ENCODE peak calls at places on chromosomes 7 and 10, in seven cellular contexts. W is ovary, P is HEK293T, E is occipital lobe, A is stomach, Y is psoas muscle, L is T-helper 2 cell. Z is an unnamed sample.

GRCh38 chr10:27558612-27559020 is 54.5 kb downstream of the RAB18 start:
- DNase-seq in W (peak), P (peak), E (peak), A (peak), Y (no peak), L (no peak), Z (peak)

GRCh38 chr10:60967260-60967659 is 23.3 kb upstream of the RHOBTB1 start:
- DNase-seq in W (no peak), P (no peak), E (no peak), A (no peak), Y (no peak), L (no peak), Z (no peak)

GRCh38 chr7:157864911-157865310 is 528.1 kb downstream of the DNAJB6 start:
- DNase-seq in W (no peak), P (no peak), E (no peak), A (no peak), Y (no peak), L (no peak), Z (no peak)

GRCh38 chr7:158975526-158976467 is 119.4 kb downstream of the DYNC2I1 start:
- DNase-seq in W (no peak), P (no peak), E (no peak), A (no peak), Y (no peak), L (no peak), Z (no peak)

GRCh38 chr10:62224606-62225005 is 44.0 kb downstream of the RTKN2 start:
- DNase-seq in W (no peak), P (no peak), E (no peak), A (no peak), Y (no peak), L (no peak), Z (peak)

GRCh38 chr10:42954776-42955492 is 121.9 kb upstream of the RET start:
- DNase-seq in W (no peak), P (no peak), E (no peak), A (peak), Y (peak), L (no peak), Z (no peak)

GRCh38 chr7:80131675-80132435 is 2.8 kb upstream of the GNAI1 start:
- DNase-seq in W (no peak), P (no peak), E (no peak), A (no peak), Y (no peak), L (no peak), Z (no peak)

GRCh38 chr7:35695628-35695888 is 623 bp upstream of the HERPUD2 start:
- DNase-seq in W (no peak), P (no peak), E (no peak), A (no peak), Y (no peak), L (no peak), Z (no peak)